ENCODE peak calls at places on chromosomes 6 and 20, in eight cellular contexts. H is transverse colon, Y is suprapubic skin, D is ovary, C is upper lobe of left lung, N is tibial nerve, T is GM12878, R is H1. S is an unnamed sample.

GRCh38 chr6:107800564-107801164 is 23.4 kb downstream of the SCML4 start:
- DNase-seq in H (no peak), Y (no peak), D (no peak), C (no peak), N (no peak), T (no peak), R (peak), S (no peak)

GRCh38 chr20:62583424-62583920 is 58.8 kb upstream of the SLCO4A1 start:
- DNase-seq in H (no peak), Y (no peak), D (no peak), C (no peak), N (no peak), T (no peak), R (no peak), S (no peak)

GRCh38 chr6:129183681-129184216 is 300.8 kb downstream of the LAMA2 start:
- DNase-seq in H (no peak), Y (no peak), D (no peak), C (no peak), N (no peak), T (no peak), R (no peak), S (no peak)

GRCh38 chr20:35742741-35743523 is 872 bp upstream of the RBM39 start:
- DNase-seq in H (no peak), Y (no peak), D (no peak), C (no peak), N (peak), T (peak), R (no peak), S (no peak)

GRCh38 chr6:118551063-118551672 is 3.1 kb downstream of the PLN start:
- DNase-seq in H (no peak), Y (no peak), D (no peak), C (no peak), N (no peak), T (no peak), R (no peak), S (no peak)

GRCh38 chr20:8721098-8721497 is 347.8 kb upstream of the PLCB4 start:
- DNase-seq in H (no peak), Y (no peak), D (no peak), C (no peak), N (peak), T (peak), R (no peak), S (peak)

GRCh38 chr6:15375018-15375417 is 129.1 kb downstream of the JARID2 start:
- DNase-seq in H (no peak), Y (no peak), D (no peak), C (no peak), N (no peak), T (no peak), R (no peak), S (no peak)

GRCh38 chr6:7165002-7165735 is 57.4 kb downstream of the RREB1 start:
- DNase-seq in H (no peak), Y (no peak), D (no peak), C (no peak), N (no peak), T (no peak), R (no peak), S (peak)

GRCh38 chr6:116836943-116837342 is 8.1 kb upstream of the GPRC6A start:
- DNase-seq in H (no peak), Y (no peak), D (no peak), C (no peak), N (no peak), T (no peak), R (no peak), S (no peak)

GRCh38 chr6:119501798-119502483 is 152.4 kb upstream of the MAN1A1 start:
- DNase-seq in H (no peak), Y (no peak), D (no peak), C (no peak), N (no peak), T (peak), R (no peak), S (no peak)

GRCh38 chr6:43771858-43772570 is 2.0 kb downstream of the VEGFA start:
- DNase-seq in H (peak), Y (no peak), D (peak), C (peak), N (peak), T (no peak), R (peak), S (peak)

GRCh38 chr20:348972-349841 is 2.3 kb downstream of the NRSN2 start:
- DNase-seq in H (no peak), Y (no peak), D (no peak), C (peak), N (no peak), T (no peak), R (no peak), S (peak)

GRCh38 chr20:1474817-1475603 is 8.4 kb upstream of the NSFL1C start:
- DNase-seq in H (no peak), Y (peak), D (no peak), C (no peak), N (no peak), T (no peak), R (no peak), S (no peak)

GRCh38 chr6:34523441-34524206 is 32.5 kb downstream of the SPDEF start:
- DNase-seq in H (no peak), Y (peak), D (no peak), C (no peak), N (no peak), T (no peak), R (no peak), S (no peak)

GRCh38 chr20:45049904-45050471 is 50.9 kb downstream of the KCNS1 start:
- DNase-seq in H (no peak), Y (no peak), D (no peak), C (no peak), N (no peak), T (no peak), R (no peak), S (no peak)

GRCh38 chr20:33145521-33145920 is 22.4 kb upstream of the BPIFA2 start:
- DNase-seq in H (no peak), Y (no peak), D (no peak), C (no peak), N (no peak), T (no peak), R (no peak), S (no peak)

GRCh38 chr6:135321012-135321621 is 140.0 kb downstream of the MYB start:
- DNase-seq in H (no peak), Y (no peak), D (no peak), C (no peak), N (no peak), T (no peak), R (no peak), S (no peak)

GRCh38 chr20:31517373-31517772 is 3.1 kb downstream of the HM13 start:
- DNase-seq in H (peak), Y (peak), D (no peak), C (no peak), N (peak), T (no peak), R (peak), S (peak)

GRCh38 chr6:45472383-45472782 is 94.6 kb upstream of the SUPT3H start:
- DNase-seq in H (no peak), Y (no peak), D (peak), C (no peak), N (peak), T (no peak), R (no peak), S (no peak)

GRCh38 chr6:19865178-19865577 is 28.0 kb downstream of the ID4 start:
- DNase-seq in H (no peak), Y (no peak), D (no peak), C (no peak), N (no peak), T (no peak), R (no peak), S (no peak)

DNA sequence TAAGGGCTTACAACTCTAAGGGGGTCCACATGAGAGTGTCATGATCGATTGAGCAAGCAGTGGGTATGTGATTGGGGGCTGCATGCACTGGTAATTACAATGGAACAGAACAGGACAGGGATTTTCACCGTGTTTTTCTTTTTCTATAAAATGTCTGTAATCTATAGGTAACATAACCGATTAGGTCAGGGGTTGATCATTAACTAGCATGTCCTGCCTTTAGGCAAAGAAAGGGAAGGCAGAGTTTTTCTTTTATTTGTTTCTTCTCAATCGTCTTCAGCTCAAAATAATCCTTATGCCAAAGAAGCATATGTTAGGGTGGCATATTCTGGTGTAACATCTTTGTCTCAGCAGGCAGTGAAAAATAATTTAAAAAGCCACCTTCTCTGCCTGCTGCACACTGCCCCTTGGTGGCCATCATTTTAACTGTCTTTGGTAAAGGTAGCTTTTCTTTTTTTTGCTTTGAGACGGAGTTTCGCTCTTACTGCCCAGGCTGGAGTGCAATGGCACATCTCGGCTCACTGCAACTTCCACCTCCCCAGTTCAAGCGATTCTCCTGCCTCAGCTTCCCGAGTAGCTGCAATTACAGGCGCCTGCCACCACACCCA is 9.7 kb upstream of the CEP43 start:
- DNase-seq in H (no peak), Y (no peak), D (no peak), C (no peak), N (no peak), T (no peak), R (no peak), S (no peak)
- TF ChIP-seq CTCF in H (peak), Y (no peak), D (no peak), C (no peak), N (peak), T (peak), R (peak), S (no peak)

GRCh38 chr20:11796041-11796440 is 121.7 kb upstream of the BTBD3 start:
- DNase-seq in H (no peak), Y (no peak), D (no peak), C (no peak), N (no peak), T (no peak), R (no peak), S (no peak)

GRCh38 chr20:11794525-11794924 is 123.2 kb upstream of the BTBD3 start:
- DNase-seq in H (no peak), Y (no peak), D (no peak), C (no peak), N (no peak), T (no peak), R (no peak), S (no peak)

GRCh38 chr20:11797161-11797560 is 120.5 kb upstream of the BTBD3 start:
- DNase-seq in H (no peak), Y (no peak), D (no peak), C (no peak), N (no peak), T (no peak), R (no peak), S (no peak)

DNA sequence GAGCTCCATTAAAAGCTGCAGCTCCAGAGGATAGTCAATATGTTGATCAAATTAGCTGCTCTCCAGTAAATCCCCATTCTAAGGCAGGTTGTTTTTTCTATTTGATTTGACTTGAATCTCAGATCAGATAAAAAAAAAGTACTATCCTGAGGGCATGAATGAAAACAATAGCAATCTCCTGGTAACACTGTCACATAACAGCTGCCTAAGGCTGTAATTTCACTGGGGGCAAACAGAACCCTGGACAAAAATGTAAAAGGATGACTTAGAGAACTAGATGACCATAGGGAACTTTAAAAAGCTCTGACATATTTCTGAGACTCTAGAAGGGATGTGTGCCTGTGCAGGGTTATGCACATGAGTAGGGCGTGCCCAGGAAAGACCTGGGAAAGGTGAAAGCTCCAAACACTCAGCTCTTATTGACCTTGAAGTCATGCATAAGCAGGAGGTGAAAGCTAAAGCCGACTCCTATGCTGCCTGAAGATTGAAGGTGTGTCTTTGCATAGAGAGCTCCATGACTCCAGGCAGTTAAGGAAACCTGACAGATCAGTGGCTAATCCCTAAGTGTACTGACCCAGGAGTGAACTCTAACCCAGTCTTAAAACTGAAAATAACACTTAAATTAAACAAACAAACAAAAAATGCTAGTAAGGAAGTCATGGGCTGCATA is 118.4 kb upstream of the BTBD3 start:
- DNase-seq in H (no peak), Y (no peak), D (no peak), C (no peak), N (no peak), T (no peak), R (no peak), S (peak)
- TF ChIP-seq EP300 in H (no peak), Y (no peak), D (no peak), C (no peak), N (no peak), T (no peak), R (no peak), S (no peak)

GRCh38 chr6:21756487-21756886 is 162.9 kb downstream of the SOX4 start:
- DNase-seq in H (no peak), Y (no peak), D (no peak), C (no peak), N (no peak), T (no peak), R (no peak), S (no peak)

GRCh38 chr6:21754891-21755290 is 161.3 kb downstream of the SOX4 start:
- DNase-seq in H (no peak), Y (no peak), D (no peak), C (no peak), N (no peak), T (no peak), R (no peak), S (no peak)

GRCh38 chr6:21764989-21765388 is 171.4 kb downstream of the SOX4 start:
- DNase-seq in H (no peak), Y (no peak), D (no peak), C (no peak), N (no peak), T (no peak), R (no peak), S (no peak)

GRCh38 chr6:21759721-21760120 is 166.2 kb downstream of the SOX4 start:
- DNase-seq in H (no peak), Y (no peak), D (no peak), C (no peak), N (no peak), T (no peak), R (no peak), S (no peak)
- H3K27ac ChIP-seq in H (no peak), Y (no peak), D (no peak), C (no peak), N (no peak), T (no peak), R (no peak), S (no peak)

GRCh38 chr6:28940294-28940858 is 16.6 kb upstream of the TRIM27 start:
- DNase-seq in H (peak), Y (peak), D (no peak), C (peak), N (peak), T (peak), R (peak), S (no peak)
- TF ChIP-seq CTCF in H (no peak), Y (no peak), D (no peak), C (no peak), N (no peak), T (no peak), R (no peak), S (no peak)

GRCh38 chr6:83613378-83613777 is 95.5 kb downstream of the SNAP91 start:
- DNase-seq in H (no peak), Y (no peak), D (no peak), C (no peak), N (no peak), T (no peak), R (no peak), S (no peak)

DNA sequence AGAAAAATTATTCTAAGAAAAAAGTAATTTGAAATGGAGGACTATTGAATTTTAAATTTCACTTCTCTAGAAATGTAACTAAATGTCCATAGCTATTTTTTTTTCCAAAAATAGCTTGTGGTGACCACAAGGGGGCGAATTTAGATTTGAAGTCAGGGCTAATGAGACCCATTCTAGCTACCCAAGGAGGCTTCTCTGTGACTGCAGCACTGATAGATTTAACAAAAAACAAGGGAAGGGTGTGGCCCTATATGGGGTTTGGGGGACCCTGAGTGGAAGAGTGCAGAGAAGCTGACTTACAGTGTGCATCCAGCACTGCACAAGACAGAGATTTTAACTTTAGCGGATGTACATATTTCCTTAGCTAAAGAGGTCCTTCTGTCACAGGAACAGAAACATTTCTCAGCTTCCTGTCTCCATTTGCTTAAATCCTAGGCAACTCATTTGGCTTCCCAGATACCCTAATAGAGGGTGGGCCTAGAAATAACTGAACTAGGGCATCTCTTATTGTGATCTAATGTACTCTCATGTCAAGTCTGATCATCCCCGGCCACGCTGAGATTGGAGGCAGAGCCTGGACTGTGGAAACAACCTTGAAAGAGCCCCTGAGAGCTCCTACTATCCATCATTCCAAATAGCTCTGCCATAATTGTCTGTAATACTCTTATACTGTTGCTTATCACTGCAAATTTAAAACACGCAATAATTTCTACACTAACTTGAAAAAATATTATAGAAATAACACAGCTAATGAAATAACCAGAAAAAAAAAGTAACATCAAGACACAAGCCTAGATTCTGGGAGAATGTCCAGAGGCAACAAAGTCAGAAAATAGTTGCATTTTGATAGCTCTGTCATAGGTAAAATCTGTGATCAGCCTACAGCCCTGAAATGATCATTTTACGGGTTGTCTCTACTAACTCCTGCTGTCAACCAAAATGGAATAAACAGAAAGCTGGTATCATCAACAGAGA is 93.6 kb downstream of the SNAP91 start:
- DNase-seq in H (no peak), Y (no peak), D (no peak), C (no peak), N (no peak), T (no peak), R (no peak), S (no peak)
- TF ChIP-seq EP300 in H (no peak), Y (no peak), D (no peak), C (no peak), N (no peak), T (no peak), R (no peak), S (no peak)

GRCh38 chr6:29632789-29633531 is at the start of gene GABBR1:
- DNase-seq in H (peak), Y (peak), D (peak), C (peak), N (peak), T (no peak), R (peak), S (peak)
- H3K27ac ChIP-seq in H (peak), Y (peak), D (peak), C (peak), N (peak), T (peak), R (peak), S (peak)

DNA sequence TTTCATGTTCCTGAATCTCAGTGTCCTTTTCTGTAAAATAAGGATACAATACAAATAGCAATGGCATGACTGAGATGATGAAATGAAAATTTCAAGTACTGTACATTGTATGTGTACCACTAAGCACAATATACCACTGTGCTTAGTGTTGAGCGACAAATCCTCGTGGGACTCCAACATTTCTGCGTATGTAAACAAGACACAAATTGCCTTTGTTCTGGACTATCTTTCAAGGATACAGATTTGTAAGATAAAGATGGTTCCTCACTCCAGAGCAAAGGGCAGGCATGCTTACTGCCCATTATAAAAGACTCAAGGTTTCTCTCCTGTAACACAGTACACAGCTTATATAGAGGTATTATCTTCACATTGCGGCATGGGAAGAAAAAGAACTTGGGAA is 6.0 kb downstream of the RARS2 start:
- DNase-seq in H (no peak), Y (no peak), D (no peak), C (no peak), N (no peak), T (no peak), R (no peak), S (no peak)
- TF ChIP-seq CTCF in H (no peak), Y (no peak), D (no peak), C (no peak), N (no peak), T (no peak), R (no peak), S (no peak)

GRCh38 chr6:155152211-155153076 is 111.4 kb upstream of the CLDN20 start:
- DNase-seq in H (no peak), Y (no peak), D (no peak), C (peak), N (no peak), T (no peak), R (peak), S (no peak)
- TF ChIP-seq EP300 in H (no peak), Y (no peak), D (no peak), C (no peak), N (no peak), T (no peak), R (no peak), S (no peak)